ENCODE peak calls at places on chromosomes 7 and 10, in six cellular contexts. D, M, X, S, P and R are unnamed samples.

GRCh38 chr7:27196287-27196739 is 3.6 kb downstream of the HOXA13 start:
- DNase-seq in P (peak), D (peak), X (peak), M (peak), S (no peak), R (peak)

GRCh38 chr7:74625446-74625845 is 32.1 kb upstream of the GTF2I start:
- DNase-seq in X (peak), P (no peak), M (peak), S (no peak), D (peak), R (no peak)

GRCh38 chr7:123230603-123231002 is 30.8 kb upstream of the SLC13A1 start:
- DNase-seq in P (no peak), M (no peak), X (no peak), S (no peak), D (no peak), R (no peak)

GRCh38 chr10:2908851-2909630 is 158.3 kb upstream of the PFKP start:
- DNase-seq in X (peak), S (no peak), P (no peak), D (no peak), M (peak), R (no peak)

GRCh38 chr10:71312840-71313789 is 5.9 kb upstream of the SLC29A3 start:
- DNase-seq in M (no peak), X (no peak), D (no peak), S (no peak), P (no peak), R (no peak)

GRCh38 chr10:59360605-59361515 is 1.5 kb downstream of the FAM13C start:
- DNase-seq in M (no peak), P (no peak), X (no peak), D (no peak), S (no peak), R (no peak)

GRCh38 chr7:28738384-28738783 is 219.7 kb downstream of the TRIL start:
- DNase-seq in M (no peak), X (no peak), P (no peak), S (no peak), D (no peak), R (no peak)

GRCh38 chr10:35415505-35415904 is 79.2 kb downstream of the CCNY start:
- DNase-seq in P (no peak), M (no peak), X (no peak), S (no peak), D (no peak), R (no peak)